ENCODE peak calls at places on chromosomes 6 and 20, in five cellular contexts. Q, Z, G, E and X are unnamed samples.
A peak's percentile ranks its signal among the peaks of the same experiment; 100 is the strongest.

GRCh38 chr6:90175627-90176538 is 120.8 kb downstream of the BACH2 start:
- DNase-seq in Q (peak; percentile 38), Z (peak; percentile 52), G (peak; percentile 80), E (peak; percentile 58), X (no peak)

GRCh38 chr20:50366270-50367103 is 143.7 kb upstream of the PTPN1 start:
- DNase-seq in Q (peak; percentile 80), Z (no peak), G (peak; percentile 56), E (peak; percentile 52), X (peak; percentile 93)

GRCh38 chr6:131022691-131023090 is 40.4 kb downstream of the EPB41L2 start:
- DNase-seq in Q (no peak), Z (no peak), G (no peak), E (no peak), X (no peak)

GRCh38 chr20:36845288-36845969 is 30.5 kb upstream of the TLDC2 start:
- DNase-seq in Q (no peak), Z (no peak), G (no peak), E (peak; percentile 67), X (peak; percentile 86)

GRCh38 chr6:97726378-97726777 is 443.4 kb upstream of the MMS22L start:
- DNase-seq in Q (no peak), Z (no peak), G (no peak), E (no peak), X (no peak)

GRCh38 chr6:16337280-16337975 is 99.0 kb downstream of the GMPR start:
- DNase-seq in Q (no peak), Z (peak; percentile 95), G (no peak), E (no peak), X (no peak)

GRCh38 chr20:47336013-47336754 is 20.3 kb downstream of the ZMYND8 start:
- DNase-seq in Q (no peak), Z (peak; percentile 71), G (no peak), E (no peak), X (no peak)

GRCh38 chr6:72626126-72626525 is 4.3 kb downstream of the KCNQ5 start:
- DNase-seq in Q (no peak), Z (no peak), G (peak; percentile 42), E (peak; percentile 24), X (no peak)

GRCh38 chr6:136526196-136526930 is 23.9 kb downstream of the MAP7 start:
- DNase-seq in Q (peak; percentile 53), Z (peak; percentile 77), G (peak; percentile 59), E (peak; percentile 7), X (no peak)

GRCh38 chr6:67608099-67608749 is 1026.9 kb upstream of the ADGRB3 start:
- DNase-seq in Q (no peak), Z (no peak), G (no peak), E (no peak), X (no peak)

GRCh38 chr20:62902926-62903615 is 23.2 kb downstream of the DIDO1 start:
- DNase-seq in Q (no peak), Z (no peak), G (peak; percentile 31), E (no peak), X (peak; percentile 72)

GRCh38 chr6:6665505-6665904 is 77.0 kb downstream of the LY86 start:
- DNase-seq in Q (no peak), Z (no peak), G (no peak), E (no peak), X (no peak)

GRCh38 chr20:14928083-14928482 is 590.7 kb upstream of the FLRT3 start:
- DNase-seq in Q (no peak), Z (no peak), G (no peak), E (no peak), X (no peak)

GRCh38 chr6:125188037-125188436 is 34.5 kb downstream of the TPD52L1 start:
- DNase-seq in Q (no peak), Z (no peak), G (no peak), E (no peak), X (no peak)

GRCh38 chr20:14336667-14337066 is 745 bp downstream of the FLRT3 start:
- DNase-seq in Q (no peak), Z (no peak), G (no peak), E (no peak), X (no peak)